ENCODE peak calls at places on chromosomes 11 and 22, in four cellular contexts. R is heart left ventricle; X is testis; T is CD8-positive, alpha-beta T cell. J is an unnamed sample. For H3K4me1, the result is how much of the 10 kb centered on the place peaks cover.

GRCh38 chr11:15074206-15075161 is 1.1 kb downstream of the CALCB start:
- DNase-seq in T (peak), X (peak), R (peak), J (peak)

GRCh38 chr11:46305295-46305694 is 27.8 kb downstream of the CREB3L1 start:
- DNase-seq in T (no peak), R (no peak), X (no peak), J (no peak)

GRCh38 chr11:29629281-29629680 is 387.5 kb downstream of the KCNA4 start:
- DNase-seq in T (no peak), X (no peak), R (no peak), J (no peak)

GRCh38 chr11:2931416-2931746 is 2.2 kb upstream of the PHLDA2 start:
- DNase-seq in R (no peak), X (no peak), T (no peak), J (no peak)

GRCh38 chr22:47206185-47206584 is 443.7 kb downstream of the TBC1D22A start:
- DNase-seq in X (peak), T (no peak), R (no peak), J (no peak)

GRCh38 chr11:111913031-111913861 is 712 bp downstream of the HSPB2 start:
- DNase-seq in T (no peak), X (no peak), R (peak), J (no peak)

GRCh38 chr11:113193894-113194293 is 120.5 kb upstream of the TTC12 start:
- DNase-seq in X (peak), T (no peak), R (peak), J (peak)

GRCh38 chr11:134916829-134917228 is 504.8 kb upstream of the B3GAT1 start:
- DNase-seq in X (no peak), R (no peak), T (no peak), J (no peak)

GRCh38 chr22:23553438-23553837 is 26.7 kb downstream of the IGLL1 start:
- DNase-seq in R (no peak), T (no peak), X (no peak), J (no peak)

GRCh38 chr11:8681837-8682218 is 637 bp downstream of the TRIM66 start:
- DNase-seq in T (no peak), R (no peak), X (no peak), J (peak)

GRCh38 chr11:134564472-134565200 is 152.6 kb upstream of the B3GAT1 start:
- DNase-seq in R (no peak), T (no peak), X (peak), J (no peak)

GRCh38 chr22:48900626-48901025 is 927.0 kb downstream of the BRD1 start:
- DNase-seq in X (no peak), R (no peak), T (no peak), J (no peak)

GRCh38 chr11:58527429-58527828 is 19.5 kb upstream of the OR5B21 start:
- DNase-seq in X (no peak), T (no peak), R (no peak), J (no peak)

GRCh38 chr11:79982185-79982584 is 541.4 kb upstream of the TENM4 start:
- DNase-seq in X (peak), T (no peak), R (no peak), J (no peak)

GRCh38 chr11:31240340-31240904 is 129.1 kb downstream of the DCDC1 start:
- DNase-seq in T (no peak), R (no peak), X (peak), J (no peak)

GRCh38 chr11:9251306-9251705 is 13.8 kb downstream of the DENND5A start:
- DNase-seq in R (no peak), X (no peak), T (no peak), J (no peak)

GRCh38 chr22:19896665-19897355 is 42.1 kb upstream of the GNB1L start:
- DNase-seq in X (peak), T (peak), R (no peak), J (no peak)

GRCh38 chr22:50146440-50147228 is 23.9 kb upstream of the PANX2 start:
- DNase-seq in X (peak), R (peak), T (no peak), J (peak)

GRCh38 chr11:12123177-12123576 is 12.8 kb downstream of the MICAL2 start:
- DNase-seq in X (no peak), T (no peak), R (no peak), J (no peak)

GRCh38 chr11:75524576-75525432 is 937 bp downstream of the GDPD5 start:
- DNase-seq in R (no peak), T (peak), X (no peak), J (no peak)

GRCh38 chr22:50671641-50672040 is 982 bp upstream of the SHANK3 start:
- DNase-seq in X (no peak), T (no peak), R (peak), J (peak)

DNA sequence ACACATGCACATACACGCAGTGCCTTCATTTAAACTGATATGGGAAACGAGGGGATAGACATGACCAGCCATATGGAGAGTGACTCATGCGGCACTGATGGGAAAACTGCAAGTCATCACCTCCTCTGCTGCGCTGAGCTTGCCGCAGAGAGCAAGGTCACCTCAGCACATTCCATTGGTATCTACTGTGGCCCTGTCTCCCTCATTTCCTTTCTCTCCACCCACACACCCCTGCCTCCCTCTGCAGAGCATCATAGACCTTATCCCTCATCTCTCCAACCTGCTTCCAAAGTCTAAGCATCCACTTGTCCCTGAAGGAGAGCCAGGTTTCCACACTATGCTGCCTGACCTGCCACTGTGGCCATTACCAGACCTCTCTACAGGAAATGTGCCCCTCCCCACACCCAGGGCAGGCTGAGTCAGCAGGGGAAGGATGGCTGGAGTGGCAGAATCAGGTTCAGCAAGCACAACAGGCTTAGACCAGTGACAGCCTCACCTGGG is 116.9 kb upstream of the SNX19 start:
- DNase-seq in T (no peak), R (no peak), X (peak), J (no peak)
- H3K4me3 ChIP-seq in T (no peak), R (no peak), X (no peak), J (no peak)

GRCh38 chr22:26553056-26553752 is 36.7 kb downstream of the TPST2 start:
- DNase-seq in T (no peak), R (no peak), X (no peak), J (no peak)

GRCh38 chr22:26552466-26552865 is 37.5 kb downstream of the TPST2 start:
- DNase-seq in R (no peak), X (no peak), T (no peak), J (no peak)

GRCh38 chr22:26550498-26551033 is 38.3 kb upstream of the TFIP11 start:
- DNase-seq in T (no peak), R (peak), X (peak), J (no peak)

GRCh38 chr22:26549902-26550497 is 37.7 kb upstream of the TFIP11 start:
- DNase-seq in R (no peak), X (no peak), T (no peak), J (no peak)

GRCh38 chr22:26551568-26551967 is 38.4 kb downstream of the TPST2 start:
- DNase-seq in T (no peak), X (no peak), R (no peak), J (no peak)
- H3K4me1 ChIP-seq in T (under half), X (under half), R (half or more), J (half or more)

GRCh38 chr11:416757-417621 is 2.2 kb upstream of the SIGIRR start:
- DNase-seq in T (peak), R (peak), X (no peak), J (no peak)
- H3K27ac ChIP-seq in T (peak), R (peak), X (no peak), J (peak)

GRCh38 chr11:44943118-44943517 is 7.6 kb downstream of the TP53I11 start:
- DNase-seq in R (no peak), X (no peak), T (no peak), J (no peak)
- H3K4me3 ChIP-seq in R (no peak), X (no peak), T (no peak), J (no peak)

GRCh38 chr11:119316729-119317591 is at the start of gene MCAM:
- DNase-seq in X (no peak), T (no peak), R (peak), J (no peak)
- H3K4me1 ChIP-seq in X (under half), T (under half), R (half or more), J (under half)

GRCh38 chr11:67372993-67373915 is at the start of gene CLCF1:
- DNase-seq in T (peak), R (peak), X (peak), J (no peak)
- H3K27ac ChIP-seq in T (peak), R (peak), X (peak), J (peak)

GRCh38 chr22:37634505-37635002 is 4.9 kb upstream of the SH3BP1 start:
- DNase-seq in R (no peak), X (no peak), T (no peak), J (no peak)

GRCh38 chr22:37635157-37635556 is 4.3 kb upstream of the SH3BP1 start:
- DNase-seq in T (no peak), R (no peak), X (no peak), J (no peak)

GRCh38 chr22:37633082-37633692 is 6.3 kb upstream of the SH3BP1 start:
- DNase-seq in X (no peak), T (peak), R (no peak), J (no peak)

GRCh38 chr22:37632174-37633081 is 7.0 kb upstream of the SH3BP1 start:
- DNase-seq in X (no peak), T (no peak), R (no peak), J (no peak)

DNA sequence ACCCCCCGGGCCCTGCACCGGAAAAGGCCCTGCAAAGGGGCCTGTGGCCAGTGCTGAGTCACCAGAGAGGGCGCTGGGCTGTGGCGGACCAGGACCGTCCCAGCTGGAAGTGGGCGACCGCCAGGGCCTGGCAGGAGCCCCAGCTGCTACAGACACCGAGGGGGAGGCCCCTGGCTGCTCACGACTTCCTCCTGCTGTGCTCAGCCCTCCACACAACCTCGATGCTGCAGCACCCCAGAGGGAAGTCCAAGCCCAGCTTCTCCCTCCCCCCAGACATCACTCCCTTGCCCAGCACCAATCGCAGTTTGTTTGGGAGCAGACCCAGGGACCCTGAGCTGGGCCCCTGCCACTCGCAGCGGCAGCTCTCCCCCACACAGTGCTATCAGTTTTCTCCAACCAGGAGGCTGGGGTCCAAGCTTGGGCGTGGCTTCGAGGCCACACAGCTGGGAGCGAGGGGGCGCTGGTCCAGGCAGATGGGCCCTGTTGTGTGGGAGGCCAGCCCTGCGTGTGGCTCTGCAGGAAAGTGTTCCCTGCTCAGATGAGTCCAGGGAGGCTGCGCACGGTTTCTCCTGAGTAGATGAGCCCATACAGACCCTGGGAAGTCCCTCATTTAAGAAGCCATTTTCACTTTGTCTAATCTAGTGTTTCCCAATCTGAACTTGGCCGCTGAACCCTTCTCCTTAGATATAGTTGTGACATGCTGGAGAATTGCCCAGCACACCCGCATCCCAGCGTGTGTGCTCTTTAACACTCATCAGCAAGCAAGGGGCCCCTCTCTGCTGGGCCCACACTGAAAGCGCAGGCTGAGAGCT is 5.6 kb upstream of the SH3BP1 start:
- DNase-seq in X (peak), T (peak), R (peak), J (peak)
- H3K4me3 ChIP-seq in X (no peak), T (peak), R (peak), J (peak)

DNA sequence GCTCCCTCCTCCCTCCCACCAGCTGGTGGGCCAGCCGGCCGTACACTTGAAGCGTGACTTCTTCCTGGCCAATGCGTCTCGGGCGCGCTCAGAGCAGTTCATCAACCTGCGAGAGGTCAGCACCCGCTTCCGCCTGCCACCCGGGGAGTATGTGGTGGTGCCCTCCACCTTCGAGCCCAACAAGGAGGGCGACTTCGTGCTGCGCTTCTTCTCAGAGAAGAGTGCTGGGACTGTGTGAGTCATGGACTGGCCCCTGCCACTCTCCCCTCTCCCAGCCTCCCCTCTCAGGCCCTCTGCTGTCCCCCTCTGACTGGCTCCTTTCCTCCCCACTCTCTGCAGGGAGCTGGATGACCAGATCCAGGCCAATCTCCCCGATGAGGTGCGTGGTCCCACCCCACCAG is 24.7 kb downstream of the CAPN1 start:
- DNase-seq in X (no peak), T (no peak), R (peak), J (no peak)
- H3K4me1 ChIP-seq in X (under half), T (under half), R (under half), J (under half)

GRCh38 chr22:36379593-36380361 is 8.0 kb downstream of the MYH9 start:
- DNase-seq in R (no peak), X (no peak), T (peak), J (no peak)
- H3K27ac ChIP-seq in R (peak), X (peak), T (peak), J (peak)

DNA sequence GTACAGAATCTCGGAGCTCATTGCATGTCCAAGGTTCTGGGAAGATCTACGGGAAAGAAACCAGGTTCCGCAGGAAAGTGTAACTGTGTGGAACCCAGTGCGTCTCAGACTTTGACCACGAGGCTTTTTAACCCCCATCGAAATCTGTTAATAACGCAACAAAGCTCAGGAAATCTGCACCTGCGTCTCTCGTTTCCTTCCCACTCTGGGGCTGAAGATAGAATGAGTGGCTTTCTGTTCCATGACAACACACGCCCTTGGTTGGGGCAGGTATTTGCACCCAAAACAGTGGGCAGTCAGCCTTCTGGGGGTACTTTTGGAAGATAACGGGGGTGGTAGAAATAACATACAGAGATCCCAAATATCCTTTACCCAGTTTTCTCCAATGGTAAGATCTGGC is 38.5 kb downstream of the ISX start:
- DNase-seq in R (no peak), T (no peak), X (no peak), J (no peak)
- H3K4me3 ChIP-seq in R (no peak), T (no peak), X (no peak), J (no peak)

J was measured in right atrium auricular region.